ENCODE peak calls at places on chromosomes 11 and 22, in six cellular contexts. K, B, H, D, Y and N are unnamed samples.

GRCh38 chr22:17920145-17920605 is 104.2 kb downstream of the MICAL3 start:
- DNase-seq in K (peak), Y (no peak), B (no peak), D (no peak), H (peak), N (no peak)

GRCh38 chr22:47631571-47632102 is 869.2 kb downstream of the TBC1D22A start:
- DNase-seq in H (no peak), B (no peak), D (no peak), K (peak), Y (no peak), N (no peak)

GRCh38 chr11:118090545-118091162 is 3.9 kb upstream of the SMIM35 start:
- DNase-seq in D (no peak), B (no peak), H (no peak), K (no peak), Y (no peak), N (no peak)

GRCh38 chr22:18947905-18948304 is 11.8 kb upstream of the PRODH start:
- DNase-seq in D (no peak), K (no peak), Y (no peak), B (no peak), H (peak), N (no peak)

GRCh38 chr22:28440517-28441366 is 238.9 kb downstream of the TTC28 start:
- DNase-seq in K (peak), H (no peak), D (no peak), Y (no peak), B (no peak), N (no peak)

GRCh38 chr11:120065176-120065575 is 72.7 kb downstream of the TRIM29 start:
- DNase-seq in Y (no peak), K (no peak), H (no peak), D (no peak), B (no peak), N (no peak)

GRCh38 chr11:65446446-65447277 is 24.1 kb downstream of the NEAT1 start:
- DNase-seq in Y (no peak), D (no peak), K (peak), B (no peak), H (no peak), N (no peak)

GRCh38 chr11:16743478-16743877 is 5.0 kb downstream of the C11orf58 start:
- DNase-seq in B (no peak), K (no peak), H (no peak), Y (no peak), D (no peak), N (no peak)

GRCh38 chr11:69878144-69878883 is 59.1 kb upstream of the FGF3 start:
- DNase-seq in B (no peak), K (no peak), H (no peak), D (no peak), Y (no peak), N (no peak)

GRCh38 chr11:62030071-62030684 is 62.7 kb upstream of the FTH1 start:
- DNase-seq in Y (peak), B (no peak), H (peak), K (no peak), D (no peak), N (no peak)

GRCh38 chr11:62026739-62027138 is 59.3 kb upstream of the FTH1 start:
- DNase-seq in K (no peak), D (no peak), B (no peak), Y (no peak), H (no peak), N (no peak)

GRCh38 chr11:62020661-62021060 is 53.2 kb upstream of the FTH1 start:
- DNase-seq in H (no peak), Y (no peak), B (no peak), D (no peak), K (no peak), N (no peak)

GRCh38 chr11:62025429-62026105 is 58.1 kb upstream of the FTH1 start:
- DNase-seq in Y (no peak), H (peak), B (no peak), K (peak), D (peak), N (peak)

GRCh38 chr11:62024975-62025374 is 57.5 kb upstream of the FTH1 start:
- DNase-seq in K (no peak), D (no peak), H (no peak), B (no peak), Y (no peak), N (no peak)
- H3K4me3 ChIP-seq in K (no peak), D (no peak), H (no peak), B (no peak), Y (no peak), N (no peak)

GRCh38 chr11:115127790-115128189 is 376.4 kb downstream of the CADM1 start:
- DNase-seq in D (no peak), H (no peak), K (no peak), Y (no peak), B (no peak), N (no peak)

GRCh38 chr11:115126515-115127208 is 377.6 kb downstream of the CADM1 start:
- DNase-seq in K (no peak), Y (no peak), B (no peak), H (no peak), D (no peak), N (no peak)

GRCh38 chr11:115132829-115133228 is 371.4 kb downstream of the CADM1 start:
- DNase-seq in H (peak), Y (no peak), D (no peak), B (peak), K (no peak), N (no peak)

GRCh38 chr11:115128226-115128625 is 376.0 kb downstream of the CADM1 start:
- DNase-seq in D (no peak), Y (no peak), H (no peak), B (no peak), K (no peak), N (no peak)

GRCh38 chr11:115129771-115130306 is 374.4 kb downstream of the CADM1 start:
- DNase-seq in H (no peak), Y (no peak), D (no peak), B (no peak), K (no peak), N (no peak)
- H3K4me3 ChIP-seq in H (no peak), Y (no peak), D (no peak), B (no peak), K (no peak), N (no peak)

DNA sequence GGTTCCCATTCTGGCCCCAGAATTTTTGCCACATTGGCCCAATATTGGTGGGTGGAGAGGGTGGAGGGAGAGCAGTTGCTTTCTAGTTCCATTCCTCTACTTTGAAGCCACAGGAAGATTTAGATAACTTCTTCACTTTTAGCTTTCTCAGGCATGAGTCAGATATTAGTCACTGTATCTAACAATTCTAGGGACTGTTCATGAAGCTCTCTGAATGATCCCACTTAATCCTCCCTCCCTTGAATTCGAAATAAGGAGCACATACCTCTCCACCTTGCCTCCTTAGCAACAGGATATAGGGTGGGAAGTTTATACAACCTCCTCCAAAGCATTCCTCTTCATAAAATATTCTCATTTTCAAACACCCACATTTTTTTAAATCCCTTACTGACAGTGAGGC is 13.4 kb downstream of the FSHB start:
- DNase-seq in B (no peak), D (peak), K (peak), Y (no peak), H (peak), N (peak)
- H3K4me3 ChIP-seq in B (no peak), D (no peak), K (no peak), Y (no peak), H (no peak), N (no peak)

DNA sequence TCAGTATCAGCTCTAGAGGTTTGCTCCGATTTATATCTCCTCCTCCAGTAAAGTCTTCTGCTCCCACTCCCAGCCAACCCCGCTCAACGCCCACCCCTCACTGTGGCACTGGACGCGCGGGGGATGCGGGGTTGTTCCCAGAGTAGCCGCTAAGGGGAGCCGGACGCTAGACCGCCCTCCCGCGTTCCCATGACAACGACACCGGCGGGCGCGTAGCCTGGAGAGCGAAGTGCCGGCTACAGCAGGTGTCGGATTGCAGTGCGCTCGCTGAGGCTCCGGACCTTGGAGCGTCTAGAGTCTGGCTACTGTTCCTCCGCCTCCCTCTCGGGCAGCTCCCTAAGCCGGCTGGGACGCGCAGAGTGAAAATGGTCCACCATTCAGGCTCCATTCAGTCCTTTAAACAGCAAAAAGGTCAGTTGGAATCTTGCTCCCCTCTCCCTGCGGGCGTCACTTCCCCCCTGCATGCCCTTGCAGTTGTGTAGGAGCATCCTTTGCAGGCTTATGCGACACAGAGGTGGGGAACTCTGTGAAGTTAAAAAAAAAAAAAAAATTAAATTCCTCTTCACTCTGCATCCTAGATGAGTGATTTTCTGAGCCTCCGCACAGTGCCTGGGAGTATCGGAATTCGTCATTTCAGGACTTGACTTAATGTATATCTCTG is at the start of gene ANO3:
- DNase-seq in B (no peak), D (peak), H (peak), K (peak), Y (peak), N (peak)
- H3K4me3 ChIP-seq in B (no peak), D (peak), H (no peak), K (peak), Y (peak), N (peak)

DNA sequence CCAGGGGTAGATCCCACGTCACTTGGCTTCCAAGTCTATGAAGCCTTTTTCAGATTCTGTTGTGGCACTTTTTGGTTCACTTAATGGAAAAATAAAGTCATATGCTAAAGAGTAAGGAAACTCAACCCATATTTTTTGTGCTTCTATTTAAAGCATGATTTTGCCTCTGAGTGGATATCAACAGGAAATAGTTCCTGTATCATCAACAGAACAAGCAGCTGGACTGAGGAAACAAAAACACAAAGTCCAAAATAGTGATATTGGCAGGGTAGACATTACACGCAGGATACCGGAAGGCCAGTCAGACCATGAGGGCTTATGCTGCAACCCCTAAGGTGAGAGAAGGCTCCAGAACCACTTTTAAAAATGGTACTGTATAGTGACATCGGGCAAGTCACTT is 248.3 kb upstream of the ANO5 start:
- DNase-seq in K (no peak), H (no peak), B (no peak), Y (no peak), D (no peak), N (no peak)
- H3K4me3 ChIP-seq in K (no peak), H (no peak), B (no peak), Y (no peak), D (no peak), N (no peak)